ENCODE peak calls at places on chromosomes 6 and 20, in four cellular contexts. R is GM12865, K is lower leg skin, A is mucosa of descending colon. T is an unnamed sample.
A peak's percentile ranks its signal among the peaks of the same experiment; 100 is the strongest.

GRCh38 chr20:44032583-44033138 is 118.0 kb downstream of the TOX2 start:
- DNase-seq in R (no peak), K (no peak), A (no peak), T (no peak)

GRCh38 chr20:32479012-32479411 is 106.1 kb downstream of the NOL4L start:
- DNase-seq in R (no peak), K (no peak), A (peak; percentile 20), T (no peak)

GRCh38 chr6:37241131-37241530 is 16.4 kb upstream of the TBC1D22B start:
- DNase-seq in R (no peak), K (no peak), A (no peak), T (no peak)

GRCh38 chr6:130233332-130233731 is 10.6 kb upstream of the SAMD3 start:
- DNase-seq in R (no peak), K (no peak), A (no peak), T (no peak)

GRCh38 chr20:4861961-4862360 is 139.3 kb downstream of the SLC23A2 start:
- DNase-seq in R (no peak), K (no peak), A (no peak), T (no peak)

GRCh38 chr6:146594495-146594894 is 4.3 kb upstream of the ADGB start:
- DNase-seq in R (no peak), K (no peak), A (no peak), T (no peak)

GRCh38 chr6:7434672-7435071 is 45.1 kb downstream of the RIOK1 start:
- DNase-seq in R (no peak), K (no peak), A (no peak), T (no peak)

GRCh38 chr20:17771206-17772004 is 71.6 kb downstream of the BANF2 start:
- DNase-seq in R (no peak), K (no peak), A (no peak), T (no peak)

GRCh38 chr6:111427341-111428116 is 55.5 kb downstream of the REV3L start:
- DNase-seq in R (peak; percentile 77), K (no peak), A (no peak), T (no peak)

GRCh38 chr20:33793011-33793931 is 17.9 kb upstream of the CHMP4B start:
- DNase-seq in R (no peak), K (no peak), A (no peak), T (no peak)

GRCh38 chr6:10555625-10556309 is 34.6 kb downstream of the GCNT2 start:
- DNase-seq in R (no peak), K (peak; percentile 61), A (peak; percentile 64), T (peak; percentile 94)

GRCh38 chr6:168117942-168118341 is 38.9 kb upstream of the FRMD1 start:
- DNase-seq in R (no peak), K (no peak), A (no peak), T (no peak)
- TF ChIP-seq CTCF in R (no peak), K (no peak), A (no peak), T (peak; percentile 20)

GRCh38 chr6:113182370-113183141 is 674.6 kb upstream of the MARCKS start:
- DNase-seq in R (no peak), K (no peak), A (no peak), T (no peak)
- TF ChIP-seq CTCF in R (no peak), K (no peak), A (no peak), T (no peak)

GRCh38 chr20:37681384-37681977 is 12.3 kb upstream of the CTNNBL1 start:
- DNase-seq in R (no peak), K (no peak), A (no peak), T (no peak)

GRCh38 chr20:37676440-37676839 is 17.4 kb upstream of the CTNNBL1 start:
- DNase-seq in R (no peak), K (no peak), A (no peak), T (no peak)

GRCh38 chr20:37677969-37678610 is 15.7 kb upstream of the CTNNBL1 start:
- DNase-seq in R (no peak), K (no peak), A (no peak), T (no peak)

DNA sequence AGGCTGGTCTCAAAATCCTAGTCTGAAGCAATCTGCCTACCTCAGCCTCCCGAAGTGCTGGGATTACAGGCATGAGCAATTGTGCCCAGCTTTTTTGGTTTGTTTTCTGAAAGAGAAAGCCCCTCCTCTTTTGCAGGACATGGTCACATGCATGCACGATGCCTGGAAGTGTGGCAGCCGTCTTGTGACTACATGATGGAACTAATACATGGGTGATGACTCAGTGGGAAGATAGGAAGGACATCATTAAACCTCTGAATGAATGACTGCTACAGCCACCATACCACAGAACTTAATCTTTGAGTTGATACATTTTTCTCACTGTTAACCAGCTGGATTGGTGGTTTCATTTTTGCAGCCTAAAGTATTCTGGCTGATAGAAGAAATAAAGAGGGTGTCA is 13.4 kb upstream of the CTNNBL1 start:
- DNase-seq in R (no peak), K (peak; percentile 32), A (no peak), T (no peak)
- TF ChIP-seq CTCF in R (no peak), K (no peak), A (no peak), T (no peak)

GRCh38 chr6:95866732-95867131 is 149.0 kb upstream of the FUT9 start:
- DNase-seq in R (peak; percentile 52), K (no peak), A (no peak), T (no peak)
- TF ChIP-seq CTCF in R (peak; percentile 40), K (no peak), A (no peak), T (no peak)

GRCh38 chr6:109397020-109397419 is 14.8 kb upstream of the CD164 start:
- DNase-seq in R (no peak), K (no peak), A (no peak), T (no peak)
- TF ChIP-seq CTCF in R (no peak), K (no peak), A (no peak), T (peak; percentile 48)

GRCh38 chr6:106823058-106823457 is 151.5 kb downstream of the CD24 start:
- DNase-seq in R (no peak), K (no peak), A (no peak), T (no peak)
- TF ChIP-seq CTCF in R (no peak), K (no peak), A (no peak), T (no peak)

GRCh38 chr6:13328875-13329183 is 492 bp upstream of the TBC1D7 start:
- DNase-seq in R (no peak), K (no peak), A (no peak), T (no peak)

GRCh38 chr6:13327691-13328075 is 654 bp downstream of the TBC1D7 start:
- DNase-seq in R (peak; percentile 26), K (no peak), A (no peak), T (peak; percentile 89)

GRCh38 chr6:13332349-13332706 is 4.0 kb upstream of the TBC1D7 start:
- DNase-seq in R (no peak), K (no peak), A (no peak), T (no peak)

GRCh38 chr6:13331516-13332348 is 3.4 kb upstream of the TBC1D7 start:
- DNase-seq in R (peak; percentile 47), K (no peak), A (no peak), T (no peak)

DNA sequence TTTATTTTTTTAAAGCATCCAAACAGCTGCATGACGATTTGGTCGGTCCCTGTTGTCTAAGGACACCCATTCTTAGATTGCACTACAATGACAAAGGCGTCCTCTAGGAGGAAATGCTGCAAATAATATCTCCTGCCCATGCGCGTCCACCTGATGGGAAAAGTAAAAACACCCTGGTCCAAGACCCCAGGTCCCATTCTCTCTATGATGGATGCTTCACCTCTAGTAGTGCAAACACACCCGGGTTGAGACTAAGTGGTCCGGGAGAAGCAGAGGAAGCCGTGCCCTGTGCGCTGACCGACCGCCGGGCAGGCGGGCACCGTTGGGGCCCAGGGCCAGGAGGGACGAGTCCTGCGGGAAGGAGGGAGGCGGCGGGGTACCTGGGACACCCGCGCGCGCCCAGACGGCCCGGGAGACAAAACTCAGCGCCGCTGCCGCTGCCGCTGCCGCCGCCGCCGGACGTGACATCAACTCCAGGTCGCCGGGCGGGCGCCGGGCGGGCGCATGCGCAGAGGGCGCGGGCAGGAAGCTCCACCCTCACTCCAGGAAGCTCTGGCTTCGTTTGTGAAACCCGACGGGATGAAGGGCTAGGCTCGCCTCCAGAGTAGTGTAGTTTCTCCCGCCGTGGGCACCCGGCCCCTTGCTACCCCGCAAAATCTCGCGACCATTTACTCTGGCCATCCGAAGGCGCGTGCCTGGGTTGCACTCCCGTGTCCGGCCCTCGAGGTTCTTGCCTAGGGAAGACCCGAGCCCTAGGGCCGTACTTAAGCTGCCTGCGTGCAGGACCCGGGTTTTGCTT is at the start of gene TBC1D7:
- DNase-seq in R (peak; percentile 96), K (peak; percentile 91), A (peak; percentile 96), T (peak; percentile 97)
- TF ChIP-seq CTCF in R (peak; percentile 1), K (no peak), A (no peak), T (no peak)

GRCh38 chr6:136639671-136640070 is 89.4 kb upstream of the MAP7 start:
- DNase-seq in R (no peak), K (no peak), A (no peak), T (no peak)
- TF ChIP-seq CTCF in R (no peak), K (no peak), A (no peak), T (no peak)

GRCh38 chr20:52789716-52790115 is 182.4 kb upstream of the TSHZ2 start:
- DNase-seq in R (no peak), K (no peak), A (no peak), T (no peak)

GRCh38 chr20:52779125-52779524 is 193.0 kb upstream of the TSHZ2 start:
- DNase-seq in R (no peak), K (no peak), A (no peak), T (no peak)

GRCh38 chr20:52785678-52786077 is 186.5 kb upstream of the TSHZ2 start:
- DNase-seq in R (no peak), K (no peak), A (no peak), T (no peak)

DNA sequence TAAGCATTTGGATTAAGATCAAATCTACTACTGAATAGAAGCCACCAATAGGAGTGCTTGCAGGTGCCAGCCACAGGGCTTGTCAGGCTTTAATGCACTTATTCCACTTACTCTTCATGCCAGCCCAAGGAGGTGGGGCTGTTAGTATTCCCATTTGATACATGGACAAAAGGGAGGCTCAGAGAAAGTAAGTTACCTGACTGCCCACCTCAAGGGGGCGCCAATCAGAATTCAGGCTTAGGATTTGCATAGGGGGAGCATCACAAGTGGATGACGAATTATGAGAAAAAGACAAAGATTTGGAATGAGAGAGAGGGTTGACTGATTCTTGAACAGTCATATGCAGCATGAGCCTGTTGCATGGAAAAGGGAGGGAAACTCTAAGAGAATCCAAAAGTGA is 188.4 kb upstream of the TSHZ2 start:
- DNase-seq in R (peak; percentile 16), K (no peak), A (no peak), T (no peak)
- TF ChIP-seq CTCF in R (no peak), K (no peak), A (no peak), T (no peak)

GRCh38 chr6:150670311-150670710 is 70.6 kb downstream of the PLEKHG1 start:
- DNase-seq in R (no peak), K (no peak), A (no peak), T (no peak)

GRCh38 chr6:150664091-150664490 is 64.4 kb downstream of the PLEKHG1 start:
- DNase-seq in R (no peak), K (no peak), A (no peak), T (no peak)

GRCh38 chr6:150668882-150669476 is 69.3 kb downstream of the PLEKHG1 start:
- DNase-seq in R (no peak), K (no peak), A (no peak), T (no peak)

GRCh38 chr6:150666071-150666470 is 66.4 kb downstream of the PLEKHG1 start:
- DNase-seq in R (no peak), K (peak; percentile 52), A (no peak), T (no peak)

GRCh38 chr6:150667977-150668716 is 68.5 kb downstream of the PLEKHG1 start:
- DNase-seq in R (peak; percentile 43), K (peak; percentile 92), A (peak; percentile 81), T (no peak)
- TF ChIP-seq CTCF in R (no peak), K (no peak), A (no peak), T (peak; percentile 45)